ENCODE peak calls at places on chromosomes 6 and 20, in six cellular contexts. G is activated T-helper 1 cell treated with anti-CD3 and anti-CD28 coated beads, Interleukin-2, amount 50 U/mL, for 16 hours; S is germinal center; T is CD4-positive, alpha-beta memory T cell; R is NCI-H748 treated with DMSO at 0.1 percent for 48 hours; X is Daoy. B is an unnamed sample.

GRCh38 chr20:7272512-7272911 is 505.0 kb downstream of the BMP2 start:
- DNase-seq in S (no peak), X (no peak), G (no peak), R (peak; percentile 68), T (no peak), B (no peak)

GRCh38 chr6:68196645-68197044 is 438.4 kb upstream of the ADGRB3 start:
- DNase-seq in G (no peak), T (no peak), X (no peak), R (no peak), S (no peak), B (no peak)

GRCh38 chr6:24072038-24072746 is 53.8 kb upstream of the NRSN1 start:
- DNase-seq in X (no peak), S (no peak), T (no peak), G (no peak), R (no peak), B (no peak)

GRCh38 chr20:35226126-35226774 is at the start of gene MMP24:
- DNase-seq in G (no peak), R (peak; percentile 31), T (no peak), S (no peak), X (no peak), B (no peak)

GRCh38 chr20:63495771-63496403 is 3.0 kb downstream of the EEF1A2 start:
- DNase-seq in R (no peak), X (peak; percentile 68), S (peak; percentile 81), T (peak; percentile 63), G (peak; percentile 61), B (no peak)

GRCh38 chr6:146113055-146113623 is 84.3 kb downstream of the GRM1 start:
- DNase-seq in S (no peak), G (no peak), R (no peak), T (no peak), X (no peak), B (no peak)

GRCh38 chr6:105272783-105273182 is 93.0 kb upstream of the POPDC3 start:
- DNase-seq in T (no peak), G (no peak), S (no peak), R (no peak), X (no peak), B (no peak)

GRCh38 chr6:105781248-105781647 is 304.9 kb upstream of the PRDM1 start:
- DNase-seq in R (no peak), S (no peak), T (peak; percentile 40), G (no peak), X (peak; percentile 31), B (no peak)

GRCh38 chr6:2977799-2978558 is 6.6 kb upstream of the SERPINB6 start:
- DNase-seq in G (no peak), R (no peak), T (no peak), S (no peak), X (no peak), B (no peak)

GRCh38 chr6:142613981-142614380 is 312.2 kb downstream of the ADGRG6 start:
- DNase-seq in S (no peak), G (no peak), R (no peak), X (peak; percentile 23), T (no peak), B (no peak)

GRCh38 chr6:42301986-42302385 is 84.3 kb upstream of the MRPS10 start:
- DNase-seq in G (no peak), S (no peak), R (no peak), X (no peak), T (no peak), B (no peak)

GRCh38 chr6:91173651-91174050 is 586.8 kb upstream of the MAP3K7 start:
- DNase-seq in R (no peak), X (no peak), S (no peak), G (no peak), T (no peak), B (no peak)

GRCh38 chr6:95601133-95601532 is 23.8 kb downstream of the MANEA start:
- DNase-seq in R (no peak), X (no peak), S (no peak), T (no peak), G (no peak), B (no peak)

B was measured in NCI-H1048.